ENCODE peak calls at places on chromosomes 13 and 19, in nine cellular contexts. One of them, this sample, is unnamed.

GRCh38 chr19:16571283-16571682 is 932 bp downstream of the SLC35E1 start:
- DNase-seq in NCI-H2081: peak
- DNase-seq in activated T-helper 2 cell treated with anti-CD3 and anti-CD28 coated beads, Interferon-gamma antibody, Interleukin-2, Interleukin-4, amounts not matched to agents 10 μg/mL and 5 μg/mL and 100 μg/mL, durations not matched to agents 14 hours and 24 hours and 36 hours: no peak
- DNase-seq in psoas muscle: no peak
- DNase-seq in H9: no peak
- DNase-seq in GM23248: peak
- DNase-seq in posterior cingulate gyrus: no peak
- DNase-seq in fibroblast of villous mesenchyme: peak
- DNase-seq in GM10248: no peak
- DNase-seq in this sample: no peak

GRCh38 chr19:2099937-2100718 is 3.4 kb downstream of the IZUMO4 start:
- DNase-seq in fibroblast of villous mesenchyme: no peak
- DNase-seq in GM10248: no peak
- DNase-seq in GM23248: no peak
- DNase-seq in NCI-H2081: no peak
- DNase-seq in H9: no peak
- DNase-seq in activated T-helper 2 cell treated with anti-CD3 and anti-CD28 coated beads, Interferon-gamma antibody, Interleukin-2, Interleukin-4, amounts not matched to agents 10 μg/mL and 5 μg/mL and 100 μg/mL, durations not matched to agents 14 hours and 24 hours and 36 hours: no peak
- DNase-seq in psoas muscle: no peak
- DNase-seq in posterior cingulate gyrus: no peak
- DNase-seq in this sample: no peak

GRCh38 chr19:8305798-8306197 is 2.4 kb downstream of the CD320 start:
- DNase-seq in activated T-helper 2 cell treated with anti-CD3 and anti-CD28 coated beads, Interferon-gamma antibody, Interleukin-2, Interleukin-4, amounts not matched to agents 10 μg/mL and 5 μg/mL and 100 μg/mL, durations not matched to agents 14 hours and 24 hours and 36 hours: no peak
- DNase-seq in NCI-H2081: no peak
- DNase-seq in psoas muscle: no peak
- DNase-seq in GM10248: no peak
- DNase-seq in fibroblast of villous mesenchyme: no peak
- DNase-seq in H9: no peak
- DNase-seq in GM23248: no peak
- DNase-seq in posterior cingulate gyrus: no peak
- DNase-seq in this sample: no peak

GRCh38 chr19:29311391-29311790 is 98.4 kb upstream of the UQCRFS1 start:
- DNase-seq in posterior cingulate gyrus: no peak
- DNase-seq in activated T-helper 2 cell treated with anti-CD3 and anti-CD28 coated beads, Interferon-gamma antibody, Interleukin-2, Interleukin-4, amounts not matched to agents 10 μg/mL and 5 μg/mL and 100 μg/mL, durations not matched to agents 14 hours and 24 hours and 36 hours: no peak
- DNase-seq in H9: peak
- DNase-seq in GM10248: no peak
- DNase-seq in fibroblast of villous mesenchyme: no peak
- DNase-seq in psoas muscle: no peak
- DNase-seq in NCI-H2081: no peak
- DNase-seq in GM23248: no peak
- DNase-seq in this sample: peak

GRCh38 chr19:1384478-1385110 is 887 bp downstream of the NDUFS7 start:
- DNase-seq in H9: no peak
- DNase-seq in psoas muscle: no peak
- DNase-seq in activated T-helper 2 cell treated with anti-CD3 and anti-CD28 coated beads, Interferon-gamma antibody, Interleukin-2, Interleukin-4, amounts not matched to agents 10 μg/mL and 5 μg/mL and 100 μg/mL, durations not matched to agents 14 hours and 24 hours and 36 hours: no peak
- DNase-seq in GM10248: no peak
- DNase-seq in posterior cingulate gyrus: no peak
- DNase-seq in fibroblast of villous mesenchyme: no peak
- DNase-seq in NCI-H2081: no peak
- DNase-seq in GM23248: peak
- DNase-seq in this sample: no peak

GRCh38 chr13:98853791-98854191 is 101.3 kb upstream of the SLC15A1 start:
- DNase-seq in GM10248: peak
- DNase-seq in posterior cingulate gyrus: no peak
- DNase-seq in psoas muscle: no peak
- DNase-seq in fibroblast of villous mesenchyme: no peak
- DNase-seq in H9: no peak
- DNase-seq in GM23248: peak
- DNase-seq in NCI-H2081: no peak
- DNase-seq in activated T-helper 2 cell treated with anti-CD3 and anti-CD28 coated beads, Interferon-gamma antibody, Interleukin-2, Interleukin-4, amounts not matched to agents 10 μg/mL and 5 μg/mL and 100 μg/mL, durations not matched to agents 14 hours and 24 hours and 36 hours: peak
- DNase-seq in this sample: no peak

GRCh38 chr19:13001502-13002388 is 6.5 kb downstream of the NFIX start:
- DNase-seq in H9: no peak
- DNase-seq in GM23248: peak
- DNase-seq in psoas muscle: peak
- DNase-seq in fibroblast of villous mesenchyme: no peak
- DNase-seq in activated T-helper 2 cell treated with anti-CD3 and anti-CD28 coated beads, Interferon-gamma antibody, Interleukin-2, Interleukin-4, amounts not matched to agents 10 μg/mL and 5 μg/mL and 100 μg/mL, durations not matched to agents 14 hours and 24 hours and 36 hours: no peak
- DNase-seq in posterior cingulate gyrus: peak
- DNase-seq in NCI-H2081: no peak
- DNase-seq in GM10248: no peak
- DNase-seq in this sample: no peak

GRCh38 chr13:59643239-59643865 is 520.4 kb downstream of the DIAPH3 start:
- DNase-seq in psoas muscle: no peak
- DNase-seq in GM23248: no peak
- DNase-seq in GM10248: no peak
- DNase-seq in activated T-helper 2 cell treated with anti-CD3 and anti-CD28 coated beads, Interferon-gamma antibody, Interleukin-2, Interleukin-4, amounts not matched to agents 10 μg/mL and 5 μg/mL and 100 μg/mL, durations not matched to agents 14 hours and 24 hours and 36 hours: no peak
- DNase-seq in NCI-H2081: no peak
- DNase-seq in posterior cingulate gyrus: no peak
- DNase-seq in fibroblast of villous mesenchyme: no peak
- DNase-seq in H9: no peak
- DNase-seq in this sample: no peak

GRCh38 chr19:45305421-45305820 is 17.3 kb downstream of the CKM start:
- DNase-seq in GM10248: no peak
- DNase-seq in posterior cingulate gyrus: no peak
- DNase-seq in activated T-helper 2 cell treated with anti-CD3 and anti-CD28 coated beads, Interferon-gamma antibody, Interleukin-2, Interleukin-4, amounts not matched to agents 10 μg/mL and 5 μg/mL and 100 μg/mL, durations not matched to agents 14 hours and 24 hours and 36 hours: no peak
- DNase-seq in H9: peak
- DNase-seq in GM23248: no peak
- DNase-seq in fibroblast of villous mesenchyme: peak
- DNase-seq in NCI-H2081: no peak
- DNase-seq in psoas muscle: no peak
- DNase-seq in this sample: no peak

GRCh38 chr13:23146811-23147245 is 34.0 kb upstream of the SGCG start:
- DNase-seq in NCI-H2081: no peak
- DNase-seq in GM10248: no peak
- DNase-seq in H9: no peak
- DNase-seq in activated T-helper 2 cell treated with anti-CD3 and anti-CD28 coated beads, Interferon-gamma antibody, Interleukin-2, Interleukin-4, amounts not matched to agents 10 μg/mL and 5 μg/mL and 100 μg/mL, durations not matched to agents 14 hours and 24 hours and 36 hours: no peak
- DNase-seq in psoas muscle: no peak
- DNase-seq in fibroblast of villous mesenchyme: no peak
- DNase-seq in posterior cingulate gyrus: no peak
- DNase-seq in GM23248: peak
- DNase-seq in this sample: no peak

GRCh38 chr13:43132228-43132627 is 108.8 kb downstream of the DNAJC15 start:
- DNase-seq in fibroblast of villous mesenchyme: peak
- DNase-seq in NCI-H2081: peak
- DNase-seq in activated T-helper 2 cell treated with anti-CD3 and anti-CD28 coated beads, Interferon-gamma antibody, Interleukin-2, Interleukin-4, amounts not matched to agents 10 μg/mL and 5 μg/mL and 100 μg/mL, durations not matched to agents 14 hours and 24 hours and 36 hours: no peak
- DNase-seq in H9: peak
- DNase-seq in GM23248: peak
- DNase-seq in psoas muscle: no peak
- DNase-seq in posterior cingulate gyrus: no peak
- DNase-seq in GM10248: peak
- DNase-seq in this sample: no peak

GRCh38 chr19:8146877-8147575 is 2.4 kb downstream of the FBN3 start:
- DNase-seq in posterior cingulate gyrus: no peak
- DNase-seq in activated T-helper 2 cell treated with anti-CD3 and anti-CD28 coated beads, Interferon-gamma antibody, Interleukin-2, Interleukin-4, amounts not matched to agents 10 μg/mL and 5 μg/mL and 100 μg/mL, durations not matched to agents 14 hours and 24 hours and 36 hours: no peak
- DNase-seq in H9: no peak
- DNase-seq in GM10248: no peak
- DNase-seq in GM23248: no peak
- DNase-seq in fibroblast of villous mesenchyme: no peak
- DNase-seq in psoas muscle: no peak
- DNase-seq in NCI-H2081: no peak
- DNase-seq in this sample: no peak

GRCh38 chr19:17205237-17206140 is 9.7 kb upstream of the USE1 start:
- DNase-seq in GM23248: peak
- DNase-seq in GM10248: peak
- DNase-seq in NCI-H2081: peak
- DNase-seq in posterior cingulate gyrus: peak
- DNase-seq in activated T-helper 2 cell treated with anti-CD3 and anti-CD28 coated beads, Interferon-gamma antibody, Interleukin-2, Interleukin-4, amounts not matched to agents 10 μg/mL and 5 μg/mL and 100 μg/mL, durations not matched to agents 14 hours and 24 hours and 36 hours: peak
- DNase-seq in H9: peak
- DNase-seq in psoas muscle: no peak
- DNase-seq in fibroblast of villous mesenchyme: peak
- DNase-seq in this sample: no peak

GRCh38 chr19:55225415-55225958 is 3.1 kb downstream of the TMEM86B start:
- DNase-seq in GM23248: no peak
- DNase-seq in psoas muscle: no peak
- DNase-seq in GM10248: no peak
- DNase-seq in posterior cingulate gyrus: no peak
- DNase-seq in H9: no peak
- DNase-seq in fibroblast of villous mesenchyme: no peak
- DNase-seq in NCI-H2081: no peak
- DNase-seq in activated T-helper 2 cell treated with anti-CD3 and anti-CD28 coated beads, Interferon-gamma antibody, Interleukin-2, Interleukin-4, amounts not matched to agents 10 μg/mL and 5 μg/mL and 100 μg/mL, durations not matched to agents 14 hours and 24 hours and 36 hours: no peak
- DNase-seq in this sample: no peak

GRCh38 chr19:5623397-5624153 is 692 bp downstream of the SAFB start:
- DNase-seq in NCI-H2081: no peak
- DNase-seq in fibroblast of villous mesenchyme: no peak
- DNase-seq in H9: no peak
- DNase-seq in GM23248: no peak
- DNase-seq in psoas muscle: peak
- DNase-seq in activated T-helper 2 cell treated with anti-CD3 and anti-CD28 coated beads, Interferon-gamma antibody, Interleukin-2, Interleukin-4, amounts not matched to agents 10 μg/mL and 5 μg/mL and 100 μg/mL, durations not matched to agents 14 hours and 24 hours and 36 hours: no peak
- DNase-seq in GM10248: no peak
- DNase-seq in posterior cingulate gyrus: no peak
- DNase-seq in this sample: no peak

GRCh38 chr19:5665781-5666513 is 14.4 kb downstream of the MICOS13 start:
- DNase-seq in activated T-helper 2 cell treated with anti-CD3 and anti-CD28 coated beads, Interferon-gamma antibody, Interleukin-2, Interleukin-4, amounts not matched to agents 10 μg/mL and 5 μg/mL and 100 μg/mL, durations not matched to agents 14 hours and 24 hours and 36 hours: no peak
- DNase-seq in H9: no peak
- DNase-seq in posterior cingulate gyrus: no peak
- DNase-seq in GM23248: peak
- DNase-seq in GM10248: no peak
- DNase-seq in psoas muscle: no peak
- DNase-seq in fibroblast of villous mesenchyme: peak
- DNase-seq in NCI-H2081: no peak
- DNase-seq in this sample: no peak

GRCh38 chr19:29530549-29531457 is 5.0 kb downstream of the VSTM2B start:
- DNase-seq in fibroblast of villous mesenchyme: no peak
- DNase-seq in GM23248: no peak
- DNase-seq in posterior cingulate gyrus: peak
- DNase-seq in GM10248: no peak
- DNase-seq in activated T-helper 2 cell treated with anti-CD3 and anti-CD28 coated beads, Interferon-gamma antibody, Interleukin-2, Interleukin-4, amounts not matched to agents 10 μg/mL and 5 μg/mL and 100 μg/mL, durations not matched to agents 14 hours and 24 hours and 36 hours: no peak
- DNase-seq in H9: no peak
- DNase-seq in NCI-H2081: no peak
- DNase-seq in psoas muscle: no peak
- DNase-seq in this sample: no peak

GRCh38 chr13:113958373-113958772 is 15.5 kb downstream of the C13orf46 start:
- DNase-seq in posterior cingulate gyrus: no peak
- DNase-seq in GM10248: no peak
- DNase-seq in NCI-H2081: no peak
- DNase-seq in H9: no peak
- DNase-seq in psoas muscle: peak
- DNase-seq in GM23248: no peak
- DNase-seq in fibroblast of villous mesenchyme: no peak
- DNase-seq in activated T-helper 2 cell treated with anti-CD3 and anti-CD28 coated beads, Interferon-gamma antibody, Interleukin-2, Interleukin-4, amounts not matched to agents 10 μg/mL and 5 μg/mL and 100 μg/mL, durations not matched to agents 14 hours and 24 hours and 36 hours: no peak
- DNase-seq in this sample: no peak

GRCh38 chr19:30169196-30169900 is 202.8 kb upstream of the ZNF536 start:
- DNase-seq in NCI-H2081: no peak
- DNase-seq in GM23248: no peak
- DNase-seq in psoas muscle: no peak
- DNase-seq in GM10248: no peak
- DNase-seq in activated T-helper 2 cell treated with anti-CD3 and anti-CD28 coated beads, Interferon-gamma antibody, Interleukin-2, Interleukin-4, amounts not matched to agents 10 μg/mL and 5 μg/mL and 100 μg/mL, durations not matched to agents 14 hours and 24 hours and 36 hours: no peak
- DNase-seq in posterior cingulate gyrus: no peak
- DNase-seq in fibroblast of villous mesenchyme: no peak
- DNase-seq in H9: no peak
- DNase-seq in this sample: no peak

GRCh38 chr19:11191273-11191755 is 6.0 kb downstream of the KANK2 start:
- DNase-seq in fibroblast of villous mesenchyme: peak
- DNase-seq in GM10248: no peak
- DNase-seq in activated T-helper 2 cell treated with anti-CD3 and anti-CD28 coated beads, Interferon-gamma antibody, Interleukin-2, Interleukin-4, amounts not matched to agents 10 μg/mL and 5 μg/mL and 100 μg/mL, durations not matched to agents 14 hours and 24 hours and 36 hours: no peak
- DNase-seq in NCI-H2081: no peak
- DNase-seq in GM23248: peak
- DNase-seq in posterior cingulate gyrus: no peak
- DNase-seq in H9: no peak
- DNase-seq in psoas muscle: peak
- DNase-seq in this sample: no peak

GRCh38 chr13:113888701-113889330 is 24.9 kb upstream of the GAS6 start:
- DNase-seq in GM23248: no peak
- DNase-seq in activated T-helper 2 cell treated with anti-CD3 and anti-CD28 coated beads, Interferon-gamma antibody, Interleukin-2, Interleukin-4, amounts not matched to agents 10 μg/mL and 5 μg/mL and 100 μg/mL, durations not matched to agents 14 hours and 24 hours and 36 hours: no peak
- DNase-seq in H9: no peak
- DNase-seq in GM10248: no peak
- DNase-seq in fibroblast of villous mesenchyme: peak
- DNase-seq in posterior cingulate gyrus: no peak
- DNase-seq in psoas muscle: no peak
- DNase-seq in NCI-H2081: no peak
- DNase-seq in this sample: no peak

GRCh38 chr13:61144834-61145593 is 270.6 kb downstream of the PCDH20 start:
- DNase-seq in fibroblast of villous mesenchyme: no peak
- DNase-seq in posterior cingulate gyrus: no peak
- DNase-seq in psoas muscle: no peak
- DNase-seq in H9: no peak
- DNase-seq in GM23248: no peak
- DNase-seq in activated T-helper 2 cell treated with anti-CD3 and anti-CD28 coated beads, Interferon-gamma antibody, Interleukin-2, Interleukin-4, amounts not matched to agents 10 μg/mL and 5 μg/mL and 100 μg/mL, durations not matched to agents 14 hours and 24 hours and 36 hours: no peak
- DNase-seq in GM10248: no peak
- DNase-seq in NCI-H2081: no peak
- DNase-seq in this sample: no peak

GRCh38 chr13:32905864-32906180 is 110.4 kb upstream of the KL start:
- DNase-seq in NCI-H2081: no peak
- DNase-seq in posterior cingulate gyrus: no peak
- DNase-seq in fibroblast of villous mesenchyme: no peak
- DNase-seq in GM10248: no peak
- DNase-seq in GM23248: peak
- DNase-seq in psoas muscle: no peak
- DNase-seq in activated T-helper 2 cell treated with anti-CD3 and anti-CD28 coated beads, Interferon-gamma antibody, Interleukin-2, Interleukin-4, amounts not matched to agents 10 μg/mL and 5 μg/mL and 100 μg/mL, durations not matched to agents 14 hours and 24 hours and 36 hours: no peak
- DNase-seq in H9: no peak
- DNase-seq in this sample: no peak